ENCODE peak calls at places on chromosomes 2 and 18, in seven cellular contexts. D, B, S, A, H, U and F are unnamed samples.
A peak's percentile ranks its signal among the peaks of the same experiment; 100 is the strongest.

GRCh38 chr18:72672364-72673151 is 128.4 kb upstream of the CBLN2 start:
- DNase-seq in D (peak; percentile 11), B (no peak), S (peak; percentile 60), A (no peak), H (peak; percentile 16), U (no peak), F (peak; percentile 27)

GRCh38 chr2:178870703-178871102 is 63.5 kb upstream of the TTN start:
- DNase-seq in D (peak; percentile 13), B (no peak), S (no peak), A (no peak), H (no peak), U (no peak), F (no peak)

GRCh38 chr18:70190529-70190928 is 15.0 kb downstream of the RTTN start:
- DNase-seq in D (peak; percentile 65), B (no peak), S (no peak), A (no peak), H (peak; percentile 49), U (no peak), F (no peak)

GRCh38 chr2:11757101-11757500 is 10.7 kb downstream of the LPIN1 start:
- DNase-seq in D (no peak), B (no peak), S (no peak), A (no peak), H (no peak), U (no peak), F (no peak)

GRCh38 chr2:61210332-61210981 is 48.5 kb downstream of the C2orf74 start:
- DNase-seq in D (peak; percentile 87), B (no peak), S (no peak), A (no peak), H (peak; percentile 70), U (peak; percentile 54), F (no peak)

GRCh38 chr2:73870084-73870483 is 22.7 kb upstream of the ACTG2 start:
- DNase-seq in D (peak; percentile 98), B (no peak), S (no peak), A (no peak), H (peak; percentile 28), U (no peak), F (no peak)

GRCh38 chr18:22347624-22348511 is 69.8 kb downstream of the CTAGE1 start:
- DNase-seq in D (peak; percentile 16), B (peak; percentile 52), S (peak; percentile 40), A (peak; percentile 58), H (peak; percentile 43), U (no peak), F (peak; percentile 33)

GRCh38 chr18:28152354-28152753 is 24.6 kb downstream of the CDH2 start:
- DNase-seq in D (no peak), B (no peak), S (peak; percentile 60), A (no peak), H (no peak), U (no peak), F (no peak)

GRCh38 chr2:24919977-24920812 is at the start of gene ADCY3:
- DNase-seq in D (peak; percentile 29), B (peak; percentile 57), S (peak; percentile 48), A (peak; percentile 80), H (peak; percentile 41), U (no peak), F (peak; percentile 43)

GRCh38 chr2:29014811-29015414 is 33.8 kb downstream of the TOGARAM2 start:
- DNase-seq in D (peak; percentile 57), B (no peak), S (no peak), A (no peak), H (no peak), U (no peak), F (no peak)

GRCh38 chr2:42971947-42972736 is 179.8 kb upstream of the HAAO start:
- DNase-seq in D (peak; percentile 63), B (no peak), S (peak; percentile 56), A (no peak), H (peak; percentile 34), U (no peak), F (no peak)

GRCh38 chr18:48455555-48456478 is 46.6 kb upstream of the ZBTB7C start:
- DNase-seq in D (peak; percentile 89), B (no peak), S (no peak), A (no peak), H (peak; percentile 92), U (no peak), F (no peak)

GRCh38 chr2:54416166-54416798 is 39.8 kb upstream of the SPTBN1 start:
- DNase-seq in D (peak; percentile 37), B (no peak), S (no peak), A (no peak), H (peak; percentile 73), U (no peak), F (no peak)

GRCh38 chr2:174004900-174005605 is 39.9 kb upstream of the SP3 start:
- DNase-seq in D (peak; percentile 86), B (no peak), S (peak; percentile 46), A (no peak), H (peak; percentile 74), U (peak; percentile 87), F (no peak)

GRCh38 chr18:28890796-28891195 is 713.9 kb upstream of the CDH2 start:
- DNase-seq in D (no peak), B (no peak), S (no peak), A (no peak), H (no peak), U (no peak), F (no peak)

GRCh38 chr18:47996091-47996541 is 65.7 kb upstream of the SMAD2 start:
- DNase-seq in D (no peak), B (no peak), S (no peak), A (no peak), H (no peak), U (no peak), F (peak; percentile 76)

GRCh38 chr2:100580474-100581264 is 17.9 kb downstream of the PDCL3 start:
- DNase-seq in D (no peak), B (no peak), S (no peak), A (no peak), H (no peak), U (no peak), F (no peak)

GRCh38 chr2:55311444-55311870 is 42.4 kb upstream of the MTIF2 start:
- DNase-seq in D (peak; percentile 56), B (no peak), S (no peak), A (no peak), H (peak; percentile 69), U (no peak), F (no peak)

GRCh38 chr2:186820303-186820702 is 28.7 kb downstream of the ZSWIM2 start:
- DNase-seq in D (peak; percentile 20), B (no peak), S (no peak), A (no peak), H (no peak), U (no peak), F (no peak)

GRCh38 chr2:240594511-240595380 is 8.2 kb downstream of the CAPN10 start:
- DNase-seq in D (no peak), B (no peak), S (no peak), A (no peak), H (no peak), U (no peak), F (no peak)

GRCh38 chr2:40242315-40242714 is 209.6 kb downstream of the SLC8A1 start:
- DNase-seq in D (no peak), B (no peak), S (no peak), A (no peak), H (no peak), U (no peak), F (peak; percentile 24)

GRCh38 chr2:235493775-235494715 is at the start of gene AGAP1:
- DNase-seq in D (peak; percentile 80), B (peak; percentile 88), S (peak; percentile 91), A (peak; percentile 91), H (peak; percentile 86), U (peak; percentile 63), F (peak; percentile 86)

GRCh38 chr2:112095654-112096053 is 40.6 kb downstream of the TMEM87B start:
- DNase-seq in D (no peak), B (no peak), S (no peak), A (no peak), H (peak; percentile 43), U (no peak), F (no peak)

GRCh38 chr2:8714971-8715370 is 33.1 kb downstream of the ID2 start:
- DNase-seq in D (no peak), B (no peak), S (no peak), A (no peak), H (no peak), U (no peak), F (no peak)

GRCh38 chr2:38765149-38765548 is 12.9 kb upstream of the GEMIN6 start:
- DNase-seq in D (peak; percentile 79), B (no peak), S (no peak), A (no peak), H (no peak), U (peak; percentile 55), F (no peak)

GRCh38 chr18:23964282-23965238 is 50.0 kb upstream of the TTC39C start:
- DNase-seq in D (no peak), B (no peak), S (peak; percentile 27), A (peak; percentile 45), H (no peak), U (no peak), F (no peak)

GRCh38 chr2:43300781-43301586 is 74.6 kb upstream of the ZFP36L2 start:
- DNase-seq in D (no peak), B (no peak), S (no peak), A (no peak), H (no peak), U (no peak), F (no peak)

DNA sequence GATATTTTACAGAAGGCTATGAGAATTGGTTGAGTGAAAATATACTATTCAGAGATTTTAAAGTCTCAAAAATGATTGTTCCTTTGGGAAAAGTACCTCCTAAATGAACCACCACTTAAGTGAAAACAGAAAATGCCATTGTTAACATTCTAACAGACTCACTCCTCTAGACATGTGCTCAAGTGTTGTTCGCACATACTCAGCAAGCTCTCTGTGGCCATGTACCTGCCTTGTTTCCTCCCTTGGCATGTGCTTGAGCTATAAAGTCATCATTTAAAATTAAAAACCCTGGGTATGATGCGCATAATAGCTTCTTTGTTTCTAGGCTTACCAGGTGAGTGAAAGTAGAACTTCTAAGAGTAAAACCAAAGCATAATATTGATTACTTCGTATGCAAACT is 343.2 kb upstream of the VRK2 start:
- DNase-seq in D (no peak), B (no peak), S (no peak), A (no peak), H (no peak), U (no peak), F (no peak)
- H2AK5ac ChIP-seq in D (no peak overlapping the region), B (no peak overlapping the region), S (no peak overlapping the region), A (peak overlapping the region; percentile 84), H (no peak overlapping the region), U (no peak overlapping the region), F (no peak overlapping the region)

DNA sequence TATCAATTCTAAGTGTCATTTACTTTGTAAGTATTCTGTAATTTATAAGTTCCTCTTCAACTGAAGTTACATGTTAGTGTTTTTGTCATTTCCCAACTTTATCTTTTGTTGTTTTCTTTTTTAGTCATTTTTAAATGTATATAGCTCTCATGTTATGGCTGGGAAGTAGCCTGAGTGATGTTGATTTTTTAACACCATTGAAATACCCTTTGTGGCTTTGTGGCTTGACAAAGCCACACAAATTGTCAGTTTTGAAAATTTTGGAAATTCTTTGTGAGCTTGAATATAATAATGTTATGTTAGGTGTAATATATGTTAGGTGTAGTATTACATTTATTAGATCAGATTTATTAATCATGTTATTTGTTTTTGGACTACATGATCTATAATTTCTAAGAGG is 16.7 kb downstream of the DNAJC10 start:
- DNase-seq in D (no peak), B (no peak), S (no peak), A (no peak), H (no peak), U (no peak), F (no peak)
- H4K8ac ChIP-seq in D (no peak overlapping the region), B (no peak overlapping the region), S (no peak overlapping the region), A (no peak overlapping the region), H (no peak overlapping the region), U (no peak overlapping the region), F (no peak overlapping the region)

GRCh38 chr18:57595347-57595746 is 8.8 kb upstream of the FECH start:
- DNase-seq in D (no peak), B (no peak), S (peak; percentile 68), A (no peak), H (no peak), U (no peak), F (no peak)
- H3K79me1 ChIP-seq in D (no peaks in the 10 kb centered on the region), B (no peaks in the 10 kb centered on the region), S (no peaks in the 10 kb centered on the region), A (no peaks in the 10 kb centered on the region), H (peaks cover 3% of the 10 kb centered on the region), U (no peaks in the 10 kb centered on the region), F (no peaks in the 10 kb centered on the region)

GRCh38 chr2:171214093-171214492 is 53.4 kb upstream of the TLK1 start:
- DNase-seq in D (no peak), B (no peak), S (no peak), A (no peak), H (no peak), U (no peak), F (no peak)
- H2AK5ac ChIP-seq in D (no peak overlapping the region), B (no peak overlapping the region), S (no peak overlapping the region), A (no peak overlapping the region), H (no peak overlapping the region), U (no peak overlapping the region), F (no peak overlapping the region)